ENCODE peak calls at places on chromosome 21, in nine cellular contexts. I, Y, O, D, B, F, N, J and R are unnamed samples.

GRCh38 chr21:42311816-42312625 is 3.2 kb downstream of the TFF3 start:
- DNase-seq in I (no peak), Y (no peak), O (no peak), D (no peak), B (no peak), F (no peak), N (no peak), J (no peak), R (no peak)

GRCh38 chr21:46294647-46295176 is 8.6 kb downstream of the YBEY start:
- DNase-seq in I (no peak), Y (no peak), O (peak; percentile 48), D (no peak), B (no peak), F (no peak), N (peak; percentile 47), J (peak; percentile 55), R (peak; percentile 67)

GRCh38 chr21:42366292-42367010 is at the start of gene TFF1:
- DNase-seq in I (no peak), Y (no peak), O (no peak), D (no peak), B (no peak), F (no peak), N (no peak), J (no peak), R (no peak)

GRCh38 chr21:36169465-36170128 is 13.0 kb downstream of the DOP1B start:
- DNase-seq in I (peak; percentile 85), Y (no peak), O (no peak), D (no peak), B (no peak), F (no peak), N (no peak), J (no peak), R (no peak)

GRCh38 chr21:16651956-16652355 is 860.9 kb upstream of the CXADR start:
- DNase-seq in I (no peak), Y (no peak), O (no peak), D (no peak), B (no peak), F (no peak), N (no peak), J (no peak), R (no peak)

GRCh38 chr21:45942755-45943629 is 38.6 kb upstream of the COL6A1 start:
- DNase-seq in I (peak; percentile 47), Y (no peak), O (no peak), D (no peak), B (no peak), F (no peak), N (no peak), J (no peak), R (no peak)

GRCh38 chr21:15754640-15755039 is 24.9 kb downstream of the USP25 start:
- DNase-seq in I (no peak), Y (no peak), O (no peak), D (no peak), B (no peak), F (no peak), N (peak; percentile 28), J (peak; percentile 29), R (peak; percentile 65)

GRCh38 chr21:18041012-18041411 is 203.6 kb upstream of the CHODL start:
- DNase-seq in I (no peak), Y (no peak), O (no peak), D (no peak), B (no peak), F (no peak), N (peak; percentile 30), J (peak; percentile 17), R (peak; percentile 22)

GRCh38 chr21:25756190-25756932 is 21.6 kb downstream of the GABPA start:
- DNase-seq in I (no peak), Y (no peak), O (no peak), D (no peak), B (no peak), F (no peak), N (no peak), J (no peak), R (no peak)

GRCh38 chr21:46038871-46039397 is 57.4 kb downstream of the COL6A1 start:
- DNase-seq in I (peak; percentile 80), Y (peak; percentile 69), O (peak; percentile 67), D (no peak), B (peak; percentile 67), F (no peak), N (peak; percentile 96), J (peak; percentile 84), R (peak; percentile 92)

GRCh38 chr21:29334717-29335428 is 36.2 kb downstream of the BACH1 start:
- DNase-seq in I (no peak), Y (no peak), O (no peak), D (no peak), B (no peak), F (no peak), N (peak; percentile 73), J (peak; percentile 69), R (peak; percentile 92)
- TF ChIP-seq CTCF in I (no peak), Y (no peak), O (no peak), D (no peak), B (no peak), F (no peak), N (no peak), J (no peak), R (no peak)

DNA sequence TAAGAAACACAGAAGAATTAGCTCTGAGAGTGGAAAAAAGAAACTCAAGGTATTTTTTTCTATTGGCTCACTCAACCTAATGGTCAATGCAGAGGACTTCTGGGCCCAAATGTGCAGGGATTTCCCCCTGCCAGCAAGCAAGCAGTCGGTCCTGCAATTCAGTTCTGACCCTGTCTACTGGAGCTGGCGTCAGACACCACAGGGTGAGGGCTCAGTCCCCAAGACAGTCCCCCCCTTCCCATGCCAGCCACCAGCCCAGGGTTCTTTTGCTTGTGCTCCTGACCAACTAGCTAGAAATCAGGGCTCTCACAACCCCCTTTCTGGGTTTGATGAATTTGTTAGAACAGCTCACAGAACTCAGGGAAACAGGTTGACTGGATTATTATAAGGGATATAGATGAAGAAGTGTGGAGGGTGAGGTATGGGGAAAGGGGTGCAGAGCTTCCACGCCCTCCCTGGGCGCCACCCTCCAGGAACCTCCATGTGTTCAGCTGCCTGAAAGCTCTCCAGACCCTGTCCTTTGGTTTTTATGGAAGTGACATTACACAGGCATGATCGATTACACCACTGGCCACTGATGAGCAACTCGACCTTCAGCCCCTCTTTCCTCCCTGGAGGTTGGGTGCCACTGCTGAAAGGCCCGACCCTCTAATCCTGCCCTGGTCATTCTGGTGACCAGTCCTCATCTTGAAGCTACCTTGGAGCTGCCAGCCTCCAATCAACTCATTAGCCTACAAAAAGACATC is 22.5 kb upstream of the PWP2 start:
- DNase-seq in I (peak; percentile 17), Y (no peak), O (no peak), D (no peak), B (no peak), F (no peak), N (no peak), J (no peak), R (no peak)
- H3K4me3 ChIP-seq in I (no peak overlapping the region), Y (no peak overlapping the region), O (no peak overlapping the region), D (peak overlapping the region; percentile 25), B (no peak overlapping the region), F (no peak overlapping the region), N (no peak overlapping the region), J (no peak overlapping the region), R (no peak overlapping the region)

DNA sequence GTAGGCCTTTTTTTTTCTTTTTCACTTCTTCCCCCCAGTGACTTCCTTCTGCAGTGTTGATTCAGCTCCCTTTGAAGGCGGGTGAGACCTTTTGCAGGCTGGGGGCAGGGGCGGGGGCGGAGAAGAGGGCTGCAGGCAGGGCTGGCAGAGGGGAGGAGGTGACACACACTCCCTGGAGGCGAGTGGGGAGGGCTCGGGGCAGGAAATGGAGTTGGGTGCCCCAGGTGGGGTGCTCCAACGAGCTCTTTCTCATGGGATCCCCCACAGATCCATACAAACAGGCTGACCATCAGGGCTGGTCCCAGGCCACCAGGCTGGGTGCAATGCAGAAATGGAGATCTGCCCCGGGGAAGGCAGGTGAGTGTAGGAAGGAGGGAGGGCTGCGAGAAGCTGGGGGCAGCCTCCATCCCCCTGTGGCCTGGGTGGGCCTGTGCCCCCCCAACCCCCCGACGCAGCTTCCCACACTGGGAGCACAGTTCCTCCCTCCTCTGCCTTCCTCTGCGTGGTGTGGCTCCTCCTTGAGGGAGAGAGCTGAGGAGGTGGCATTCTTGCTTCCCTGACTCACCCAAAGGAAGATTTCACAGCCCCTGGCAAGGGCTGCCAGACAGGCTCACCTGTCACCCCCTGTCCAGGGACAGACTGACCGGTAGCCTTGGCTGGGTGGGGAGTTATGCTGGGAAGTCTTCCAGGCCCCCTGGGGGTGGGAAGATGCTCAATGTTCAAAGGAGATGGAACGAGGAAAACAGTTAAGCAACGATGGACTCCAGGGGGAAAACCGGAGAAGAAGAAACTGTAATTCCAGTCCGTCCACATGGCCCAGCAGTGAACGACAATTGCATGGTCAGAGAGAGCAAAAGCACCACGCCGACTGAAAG is 7.1 kb upstream of the ITGB2 start:
- DNase-seq in I (peak; percentile 92), Y (no peak), O (no peak), D (peak; percentile 84), B (no peak), F (no peak), N (peak; percentile 56), J (peak; percentile 49), R (peak; percentile 62)
- TF ChIP-seq CTCF in I (no peak), Y (peak; percentile 30), O (no peak), D (no peak), B (no peak), F (no peak), N (peak; percentile 28), J (no peak), R (no peak)

DNA sequence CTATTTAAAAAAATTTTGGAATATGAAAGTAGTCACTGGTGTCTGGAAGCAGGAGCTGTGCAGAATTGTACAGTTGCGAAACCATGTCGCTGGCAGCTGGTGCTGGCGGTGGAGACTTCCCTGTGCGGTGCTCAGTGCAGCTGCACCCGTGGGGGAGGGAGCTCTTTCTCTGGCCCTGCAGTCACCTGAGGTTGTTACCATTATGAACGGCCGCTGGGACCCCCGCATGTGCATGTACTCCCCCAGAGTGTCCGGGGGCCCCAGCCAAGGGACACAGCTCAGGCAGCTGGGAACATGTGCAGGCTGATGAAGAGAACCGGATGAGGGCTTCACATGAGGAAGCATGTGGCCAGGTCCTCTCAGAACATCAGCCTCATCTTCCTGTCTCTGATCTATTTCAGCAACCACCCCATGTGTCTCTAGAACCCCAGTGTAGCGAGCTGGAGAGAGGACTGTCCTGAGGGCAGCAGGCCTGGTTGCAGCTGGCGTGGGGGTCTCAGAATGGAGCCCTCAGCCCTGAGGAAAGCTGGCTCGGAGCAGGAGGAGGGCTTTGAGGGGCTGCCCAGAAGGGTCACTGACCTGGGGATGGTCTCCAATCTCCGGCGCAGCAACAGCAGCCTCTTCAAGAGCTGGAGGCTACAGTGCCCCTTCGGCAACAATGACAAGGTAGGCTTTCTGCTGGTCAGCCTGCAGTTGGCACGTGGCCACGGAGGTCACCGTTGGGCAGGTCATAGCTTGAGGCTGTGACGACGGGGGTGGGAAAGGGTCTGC is at the start of gene TRPM2:
- DNase-seq in I (peak; percentile 89), Y (no peak), O (no peak), D (peak; percentile 13), B (no peak), F (peak; percentile 50), N (peak; percentile 43), J (peak; percentile 50), R (no peak)
- H3K4me3 ChIP-seq in I (peak within 1 kb of the TSS; percentile 5), Y (no peak within 1 kb of the TSS), O (no peak within 1 kb of the TSS), D (peak within 1 kb of the TSS; percentile 11), B (peak within 1 kb of the TSS; percentile 57), F (peak within 1 kb of the TSS; percentile 28), N (no peak within 1 kb of the TSS), J (no peak within 1 kb of the TSS), R (no peak within 1 kb of the TSS)

GRCh38 chr21:26909972-26910371 is 56.9 kb downstream of the ADAMTS5 start:
- DNase-seq in I (no peak), Y (no peak), O (no peak), D (no peak), B (no peak), F (no peak), N (peak; percentile 10), J (no peak), R (peak; percentile 5)
- TF ChIP-seq CTCF in I (no peak), Y (no peak), O (peak; percentile 17), D (no peak), B (no peak), F (no peak), N (peak; percentile 7), J (no peak), R (peak; percentile 15)